ENCODE peak calls at places on chromosome 19, in ten cellular contexts. One of them, this sample, is unnamed. For H3K27me3, the result is how much of the 10 kb centered on the place peaks cover.

GRCh38 chr19:33811736-33812387 is 15.2 kb downstream of the KCTD15 start:
- DNase-seq in heart left ventricle: no peak
- DNase-seq in endodermal cell: no peak
- DNase-seq in body of pancreas: no peak
- DNase-seq in stomach: no peak
- DNase-seq in left ventricle myocardium inferior: no peak
- DNase-seq in heart right ventricle: no peak
- DNase-seq in GM23338: no peak
- DNase-seq in fibroblast of lung: no peak
- DNase-seq in PC-3: no peak
- DNase-seq in this sample: no peak

GRCh38 chr19:47404334-47405196 is 14.8 kb downstream of the MEIS3 start:
- DNase-seq in left ventricle myocardium inferior: no peak
- DNase-seq in body of pancreas: no peak
- DNase-seq in GM23338: no peak
- DNase-seq in PC-3: no peak
- DNase-seq in heart right ventricle: no peak
- DNase-seq in endodermal cell: no peak
- DNase-seq in fibroblast of lung: no peak
- DNase-seq in stomach: no peak
- DNase-seq in heart left ventricle: no peak
- DNase-seq in this sample: no peak

GRCh38 chr19:47628058-47628771 is 19.3 kb downstream of the BICRA start:
- DNase-seq in fibroblast of lung: no peak
- DNase-seq in left ventricle myocardium inferior: no peak
- DNase-seq in PC-3: no peak
- DNase-seq in heart right ventricle: no peak
- DNase-seq in stomach: no peak
- DNase-seq in body of pancreas: no peak
- DNase-seq in heart left ventricle: peak
- DNase-seq in GM23338: no peak
- DNase-seq in endodermal cell: no peak
- DNase-seq in this sample: no peak

GRCh38 chr19:35204799-35205732 is 23.5 kb downstream of the FAM187B start:
- DNase-seq in PC-3: no peak
- DNase-seq in endodermal cell: peak
- DNase-seq in heart left ventricle: no peak
- DNase-seq in fibroblast of lung: no peak
- DNase-seq in left ventricle myocardium inferior: no peak
- DNase-seq in heart right ventricle: no peak
- DNase-seq in body of pancreas: no peak
- DNase-seq in GM23338: peak
- DNase-seq in stomach: no peak
- DNase-seq in this sample: peak

GRCh38 chr19:32691952-32692726 is 518 bp downstream of the NUDT19 start:
- DNase-seq in heart right ventricle: peak
- DNase-seq in fibroblast of lung: peak
- DNase-seq in endodermal cell: peak
- DNase-seq in PC-3: peak
- DNase-seq in stomach: peak
- DNase-seq in heart left ventricle: peak
- DNase-seq in GM23338: peak
- DNase-seq in left ventricle myocardium inferior: peak
- DNase-seq in body of pancreas: peak
- DNase-seq in this sample: peak

GRCh38 chr19:56348289-56348877 is 33.7 kb upstream of the ZSCAN5A start:
- DNase-seq in heart left ventricle: no peak
- DNase-seq in GM23338: peak
- DNase-seq in endodermal cell: peak
- DNase-seq in stomach: no peak
- DNase-seq in left ventricle myocardium inferior: no peak
- DNase-seq in fibroblast of lung: peak
- DNase-seq in body of pancreas: no peak
- DNase-seq in heart right ventricle: no peak
- DNase-seq in PC-3: peak
- DNase-seq in this sample: no peak

GRCh38 chr19:45423589-45424190 is at the start of gene ERCC1:
- DNase-seq in fibroblast of lung: peak
- DNase-seq in left ventricle myocardium inferior: peak
- DNase-seq in GM23338: peak
- DNase-seq in heart right ventricle: peak
- DNase-seq in PC-3: peak
- DNase-seq in body of pancreas: peak
- DNase-seq in heart left ventricle: peak
- DNase-seq in stomach: peak
- DNase-seq in endodermal cell: peak
- DNase-seq in this sample: no peak

GRCh38 chr19:751501-752341 is 809 bp downstream of the MISP start:
- DNase-seq in stomach: peak
- DNase-seq in heart right ventricle: no peak
- DNase-seq in GM23338: no peak
- DNase-seq in endodermal cell: peak
- DNase-seq in fibroblast of lung: peak
- DNase-seq in left ventricle myocardium inferior: no peak
- DNase-seq in heart left ventricle: no peak
- DNase-seq in PC-3: peak
- DNase-seq in body of pancreas: no peak
- DNase-seq in this sample: peak

GRCh38 chr19:45591004-45591637 is 6.5 kb upstream of the OPA3 start:
- DNase-seq in fibroblast of lung: peak
- DNase-seq in endodermal cell: peak
- DNase-seq in stomach: peak
- DNase-seq in body of pancreas: peak
- DNase-seq in left ventricle myocardium inferior: no peak
- DNase-seq in GM23338: peak
- DNase-seq in heart left ventricle: peak
- DNase-seq in PC-3: no peak
- DNase-seq in heart right ventricle: no peak
- DNase-seq in this sample: peak

GRCh38 chr19:19562665-19563347 is 24.7 kb downstream of the CILP2 start:
- DNase-seq in heart right ventricle: no peak
- DNase-seq in left ventricle myocardium inferior: no peak
- DNase-seq in PC-3: no peak
- DNase-seq in endodermal cell: peak
- DNase-seq in heart left ventricle: peak
- DNase-seq in GM23338: peak
- DNase-seq in fibroblast of lung: no peak
- DNase-seq in body of pancreas: no peak
- DNase-seq in stomach: no peak
- DNase-seq in this sample: no peak

GRCh38 chr19:7748756-7749155 is 1.4 kb upstream of the CD209 start:
- DNase-seq in body of pancreas: peak
- DNase-seq in heart right ventricle: no peak
- DNase-seq in fibroblast of lung: no peak
- DNase-seq in left ventricle myocardium inferior: no peak
- DNase-seq in heart left ventricle: no peak
- DNase-seq in endodermal cell: peak
- DNase-seq in stomach: no peak
- DNase-seq in PC-3: peak
- DNase-seq in GM23338: peak
- DNase-seq in this sample: no peak

GRCh38 chr19:50869479-50869878 is 3.8 kb upstream of the KLK2 start:
- DNase-seq in left ventricle myocardium inferior: no peak
- DNase-seq in body of pancreas: no peak
- DNase-seq in heart right ventricle: no peak
- DNase-seq in heart left ventricle: no peak
- DNase-seq in stomach: no peak
- DNase-seq in fibroblast of lung: no peak
- DNase-seq in endodermal cell: no peak
- DNase-seq in PC-3: no peak
- DNase-seq in GM23338: no peak
- DNase-seq in this sample: no peak

GRCh38 chr19:34366670-34367423 is 1.9 kb downstream of the GPI start:
- DNase-seq in GM23338: no peak
- DNase-seq in heart right ventricle: no peak
- DNase-seq in PC-3: no peak
- DNase-seq in fibroblast of lung: peak
- DNase-seq in body of pancreas: no peak
- DNase-seq in endodermal cell: no peak
- DNase-seq in heart left ventricle: no peak
- DNase-seq in left ventricle myocardium inferior: no peak
- DNase-seq in stomach: no peak
- DNase-seq in this sample: peak

GRCh38 chr19:53877361-53877766 is 4.6 kb upstream of the PRKCG start:
- DNase-seq in heart right ventricle: no peak
- DNase-seq in heart left ventricle: no peak
- DNase-seq in PC-3: no peak
- DNase-seq in left ventricle myocardium inferior: no peak
- DNase-seq in stomach: no peak
- DNase-seq in GM23338: peak
- DNase-seq in fibroblast of lung: no peak
- DNase-seq in body of pancreas: no peak
- DNase-seq in endodermal cell: no peak
- DNase-seq in this sample: no peak

GRCh38 chr19:17605761-17606745 is 50.6 kb downstream of the COLGALT1 start:
- DNase-seq in heart right ventricle: peak
- DNase-seq in fibroblast of lung: peak
- DNase-seq in GM23338: peak
- DNase-seq in endodermal cell: peak
- DNase-seq in body of pancreas: peak
- DNase-seq in left ventricle myocardium inferior: peak
- DNase-seq in PC-3: peak
- DNase-seq in stomach: peak
- DNase-seq in heart left ventricle: peak
- DNase-seq in this sample: peak
- TF ChIP-seq CTCF in heart right ventricle: peak
- TF ChIP-seq CTCF in fibroblast of lung: peak
- TF ChIP-seq CTCF in GM23338: peak
- TF ChIP-seq CTCF in endodermal cell: peak
- TF ChIP-seq CTCF in body of pancreas: peak
- TF ChIP-seq CTCF in left ventricle myocardium inferior: peak
- TF ChIP-seq CTCF in PC-3: peak
- TF ChIP-seq CTCF in stomach: peak
- TF ChIP-seq CTCF in heart left ventricle: peak
- TF ChIP-seq CTCF in this sample: peak

DNA sequence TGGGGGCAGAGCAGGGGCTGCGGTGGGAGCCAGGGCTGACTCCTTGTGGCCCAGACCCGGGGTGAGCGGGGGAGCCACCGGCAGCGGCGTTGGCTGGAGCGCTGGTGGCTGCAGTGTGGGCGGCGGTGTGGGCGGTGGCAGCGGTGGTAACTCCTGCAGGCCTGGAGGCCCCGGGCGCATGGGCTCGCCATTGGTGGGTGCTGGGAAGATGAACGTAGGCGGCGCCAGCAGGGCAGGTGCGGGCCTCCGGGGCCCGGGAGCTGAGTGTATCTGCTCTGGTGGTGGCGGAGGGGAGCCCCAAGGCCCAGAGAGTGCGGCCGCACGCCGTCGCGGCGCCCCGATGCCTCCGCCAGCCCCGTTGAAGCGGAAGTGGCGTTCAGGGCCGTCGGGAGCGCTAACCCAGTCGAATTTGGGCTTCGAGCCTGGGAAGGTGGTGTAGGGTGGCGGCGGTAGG is 2.0 kb downstream of the GGN start:
- DNase-seq in stomach: no peak
- DNase-seq in body of pancreas: no peak
- DNase-seq in heart right ventricle: no peak
- DNase-seq in fibroblast of lung: no peak
- DNase-seq in endodermal cell: peak
- DNase-seq in heart left ventricle: peak
- DNase-seq in PC-3: no peak
- DNase-seq in GM23338: peak
- DNase-seq in left ventricle myocardium inferior: no peak
- DNase-seq in this sample: no peak
- H3K27me3 ChIP-seq in stomach: under half
- H3K27me3 ChIP-seq in body of pancreas: under half
- H3K27me3 ChIP-seq in heart right ventricle: under half
- H3K27me3 ChIP-seq in fibroblast of lung: under half
- H3K27me3 ChIP-seq in endodermal cell: under half
- H3K27me3 ChIP-seq in heart left ventricle: under half
- H3K27me3 ChIP-seq in PC-3: under half
- H3K27me3 ChIP-seq in GM23338: under half
- H3K27me3 ChIP-seq in left ventricle myocardium inferior: under half
- H3K27me3 ChIP-seq in this sample: under half

DNA sequence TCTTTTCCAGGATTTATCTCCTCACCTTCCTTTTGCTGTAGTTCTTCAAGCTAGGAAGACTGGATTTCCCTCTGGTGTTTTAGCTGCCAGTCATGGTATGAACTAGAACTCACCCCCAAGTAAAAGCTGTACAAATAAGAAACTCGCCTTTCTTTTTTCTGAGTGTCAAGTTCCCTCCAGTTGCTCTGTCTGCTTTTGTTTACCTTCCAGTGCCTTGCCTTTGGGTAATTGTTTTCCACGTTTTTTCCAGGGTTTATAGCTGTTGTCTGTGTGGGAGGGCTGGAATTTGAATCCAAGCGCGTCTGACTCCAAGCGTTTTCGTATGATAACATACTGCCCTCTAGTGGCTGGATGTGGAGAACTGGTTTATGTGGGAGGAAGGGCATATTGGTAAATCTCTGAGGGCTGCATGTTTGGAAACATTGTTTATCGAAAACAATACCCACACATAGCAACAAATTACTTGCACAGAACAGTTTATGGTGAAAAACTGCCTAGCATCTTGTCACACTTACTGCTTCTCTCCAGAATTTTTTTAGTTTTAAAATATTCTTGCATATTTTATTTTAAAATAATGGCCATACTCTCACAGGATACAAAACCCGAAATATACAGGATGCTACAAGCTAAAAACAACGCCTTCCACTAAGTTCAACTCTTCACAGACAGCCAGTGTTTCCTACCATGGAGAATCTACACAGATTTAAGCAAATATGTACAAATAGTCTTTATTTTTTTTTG is 19.2 kb downstream of the RCN3 start:
- DNase-seq in fibroblast of lung: peak
- DNase-seq in left ventricle myocardium inferior: no peak
- DNase-seq in heart right ventricle: no peak
- DNase-seq in body of pancreas: peak
- DNase-seq in GM23338: peak
- DNase-seq in stomach: peak
- DNase-seq in PC-3: peak
- DNase-seq in heart left ventricle: no peak
- DNase-seq in endodermal cell: peak
- DNase-seq in this sample: peak
- TF ChIP-seq CTCF in fibroblast of lung: peak
- TF ChIP-seq CTCF in left ventricle myocardium inferior: peak
- TF ChIP-seq CTCF in heart right ventricle: peak
- TF ChIP-seq CTCF in body of pancreas: peak
- TF ChIP-seq CTCF in GM23338: peak
- TF ChIP-seq CTCF in stomach: peak
- TF ChIP-seq CTCF in PC-3: peak
- TF ChIP-seq CTCF in heart left ventricle: peak
- TF ChIP-seq CTCF in endodermal cell: peak
- TF ChIP-seq CTCF in this sample: peak

DNA sequence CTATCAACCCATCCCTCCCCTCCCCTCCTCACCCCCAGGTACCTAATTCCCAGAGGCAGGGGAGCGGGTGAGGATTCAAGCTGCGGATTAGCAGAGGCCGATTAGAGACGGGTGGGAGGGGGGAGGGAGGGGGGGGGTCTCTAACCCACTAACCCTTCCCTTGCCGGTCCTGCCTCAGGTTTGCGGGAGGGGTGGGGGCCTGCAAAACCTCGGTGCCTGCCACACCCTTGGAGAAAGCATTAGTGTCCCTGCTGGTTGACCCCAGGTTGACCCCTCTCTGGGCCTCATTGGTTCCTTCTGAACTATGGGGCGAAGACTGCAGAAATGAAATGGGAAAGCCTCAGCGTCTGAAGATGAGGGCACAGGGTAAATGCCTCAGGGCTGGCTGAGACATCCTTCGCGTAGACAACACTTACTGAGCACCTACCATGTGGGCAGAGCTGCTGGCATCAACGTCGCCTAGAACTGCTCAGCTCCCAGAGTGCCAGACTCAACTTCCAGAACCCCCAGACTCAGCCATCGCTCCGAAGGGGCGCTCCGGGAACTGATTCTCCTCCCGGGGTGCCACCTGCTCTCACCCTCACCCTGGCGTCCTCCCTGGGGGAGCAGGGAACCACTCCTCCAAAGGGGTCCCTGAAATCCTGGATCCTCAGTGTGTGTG is 8.5 kb upstream of the NFIC start:
- DNase-seq in PC-3: no peak
- DNase-seq in heart left ventricle: peak
- DNase-seq in heart right ventricle: no peak
- DNase-seq in left ventricle myocardium inferior: no peak
- DNase-seq in stomach: no peak
- DNase-seq in endodermal cell: peak
- DNase-seq in fibroblast of lung: no peak
- DNase-seq in GM23338: peak
- DNase-seq in body of pancreas: peak
- DNase-seq in this sample: no peak
- H3K27me3 ChIP-seq in PC-3: under half
- H3K27me3 ChIP-seq in heart left ventricle: under half
- H3K27me3 ChIP-seq in heart right ventricle: under half
- H3K27me3 ChIP-seq in left ventricle myocardium inferior: under half
- H3K27me3 ChIP-seq in stomach: under half
- H3K27me3 ChIP-seq in endodermal cell: half or more
- H3K27me3 ChIP-seq in fibroblast of lung: under half
- H3K27me3 ChIP-seq in GM23338: half or more
- H3K27me3 ChIP-seq in body of pancreas: under half
- H3K27me3 ChIP-seq in this sample: under half

This sample was measured in colonic mucosa.